ENCODE peak calls at places on chromosome 13, in four cellular contexts. One of them, this sample, is unnamed.

GRCh38 chr13:30052127-30052526 is 201.7 kb upstream of the UBL3 start:
- DNase-seq in H9: peak; percentile 76
- DNase-seq in mesendoderm: peak; percentile 94
- DNase-seq in H1: peak; percentile 65
- DNase-seq in this sample: no peak

GRCh38 chr13:80116107-80116506 is 224.8 kb downstream of the SPRY2 start:
- DNase-seq in H1: no peak
- DNase-seq in H9: no peak
- DNase-seq in mesendoderm: no peak
- DNase-seq in this sample: peak; percentile 88

GRCh38 chr13:37647038-37647650 is 48.6 kb upstream of the POSTN start:
- DNase-seq in H9: no peak
- DNase-seq in H1: no peak
- DNase-seq in mesendoderm: peak; percentile 97
- DNase-seq in this sample: no peak

GRCh38 chr13:74251778-74252519 is 117.7 kb upstream of the KLF12 start:
- DNase-seq in H1: no peak
- DNase-seq in mesendoderm: no peak
- DNase-seq in H9: no peak
- DNase-seq in this sample: no peak

GRCh38 chr13:95455782-95456181 is 96.7 kb upstream of the CLDN10 start:
- DNase-seq in H9: no peak
- DNase-seq in H1: no peak
- DNase-seq in mesendoderm: no peak
- DNase-seq in this sample: no peak

GRCh38 chr13:85137516-85137915 is 661.7 kb downstream of the SLITRK6 start:
- DNase-seq in mesendoderm: no peak
- DNase-seq in H9: no peak
- DNase-seq in H1: no peak
- DNase-seq in this sample: no peak

GRCh38 chr13:99258946-99259345 is 767 bp upstream of the GPR18 start:
- DNase-seq in mesendoderm: no peak
- DNase-seq in H1: no peak
- DNase-seq in H9: no peak
- DNase-seq in this sample: no peak

GRCh38 chr13:98141938-98142426 is 912 bp upstream of the FARP1 start:
- DNase-seq in H9: peak; percentile 60
- DNase-seq in H1: peak; percentile 55
- DNase-seq in mesendoderm: peak; percentile 70
- DNase-seq in this sample: no peak

GRCh38 chr13:35600137-35600536 is 123.6 kb upstream of the MAB21L1 start:
- DNase-seq in mesendoderm: no peak
- DNase-seq in H1: no peak
- DNase-seq in H9: no peak
- DNase-seq in this sample: peak; percentile 9

GRCh38 chr13:33263976-33264619 is 21.5 kb downstream of the STARD13 start:
- DNase-seq in mesendoderm: no peak
- DNase-seq in H1: no peak
- DNase-seq in H9: no peak
- DNase-seq in this sample: no peak

GRCh38 chr13:54637377-54637776 is 1608.8 kb downstream of the OLFM4 start:
- DNase-seq in mesendoderm: peak; percentile 97
- DNase-seq in H1: no peak
- DNase-seq in H9: no peak
- DNase-seq in this sample: no peak

GRCh38 chr13:57437587-57437986 is 194.0 kb upstream of the PCDH17 start:
- DNase-seq in H9: peak; percentile 22
- DNase-seq in H1: no peak
- DNase-seq in mesendoderm: peak; percentile 8
- DNase-seq in this sample: no peak

GRCh38 chr13:109389892-109390345 is 396.5 kb downstream of the IRS2 start:
- DNase-seq in H9: no peak
- DNase-seq in mesendoderm: no peak
- DNase-seq in H1: no peak
- DNase-seq in this sample: peak; percentile 25

GRCh38 chr13:99206226-99206625 is 5.6 kb downstream of the UBAC2 start:
- DNase-seq in H9: no peak
- DNase-seq in H1: no peak
- DNase-seq in mesendoderm: no peak
- DNase-seq in this sample: no peak

GRCh38 chr13:98105929-98106336 is 37.0 kb upstream of the FARP1 start:
- DNase-seq in mesendoderm: no peak
- DNase-seq in H9: no peak
- DNase-seq in H1: no peak
- DNase-seq in this sample: peak; percentile 59

GRCh38 chr13:96982672-96983071 is 11.6 kb downstream of the OXGR1 start:
- DNase-seq in H9: no peak
- DNase-seq in mesendoderm: no peak
- DNase-seq in H1: no peak
- DNase-seq in this sample: no peak
- H4K5ac ChIP-seq in H9: no peak overlapping the region
- H4K5ac ChIP-seq in mesendoderm: no peak overlapping the region
- H4K5ac ChIP-seq in H1: no peak overlapping the region
- H4K5ac ChIP-seq in this sample: no peak overlapping the region

GRCh38 chr13:110392510-110393233 is 85.6 kb downstream of the COL4A2 start:
- DNase-seq in mesendoderm: peak; percentile 69
- DNase-seq in H9: no peak
- DNase-seq in H1: no peak
- DNase-seq in this sample: peak; percentile 78
- H3K27ac ChIP-seq in mesendoderm: no peak overlapping the region
- H3K27ac ChIP-seq in H9: no peak overlapping the region
- H3K27ac ChIP-seq in H1: no peak overlapping the region
- H3K27ac ChIP-seq in this sample: peak overlapping the region; percentile 74

GRCh38 chr13:22278336-22278929 is 607.6 kb downstream of the FGF9 start:
- DNase-seq in mesendoderm: peak; percentile 65
- DNase-seq in H1: peak; percentile 67
- DNase-seq in H9: peak; percentile 49
- DNase-seq in this sample: peak; percentile 63
- H4K5ac ChIP-seq in mesendoderm: no peak overlapping the region
- H4K5ac ChIP-seq in H1: no peak overlapping the region
- H4K5ac ChIP-seq in H9: no peak overlapping the region
- H4K5ac ChIP-seq in this sample: no peak overlapping the region

GRCh38 chr13:114096811-114097503 is 35.5 kb downstream of the RASA3 start:
- DNase-seq in mesendoderm: no peak
- DNase-seq in H1: no peak
- DNase-seq in H9: no peak
- DNase-seq in this sample: no peak

GRCh38 chr13:114099191-114099590 is 33.2 kb downstream of the RASA3 start:
- DNase-seq in H9: peak; percentile 86
- DNase-seq in mesendoderm: peak; percentile 91
- DNase-seq in H1: no peak
- DNase-seq in this sample: peak; percentile 93

GRCh38 chr13:114097504-114097892 is 34.9 kb downstream of the RASA3 start:
- DNase-seq in H9: no peak
- DNase-seq in H1: no peak
- DNase-seq in mesendoderm: no peak
- DNase-seq in this sample: no peak

GRCh38 chr13:114099918-114100445 is 32.4 kb downstream of the RASA3 start:
- DNase-seq in mesendoderm: peak; percentile 92
- DNase-seq in H1: peak; percentile 73
- DNase-seq in H9: peak; percentile 91
- DNase-seq in this sample: peak; percentile 44

GRCh38 chr13:114097893-114098688 is 34.3 kb downstream of the RASA3 start:
- DNase-seq in H1: no peak
- DNase-seq in H9: no peak
- DNase-seq in mesendoderm: no peak
- DNase-seq in this sample: no peak
- H3K27ac ChIP-seq in H1: peak overlapping the region; percentile 36
- H3K27ac ChIP-seq in H9: no peak overlapping the region
- H3K27ac ChIP-seq in mesendoderm: no peak overlapping the region
- H3K27ac ChIP-seq in this sample: peak overlapping the region; percentile 64

GRCh38 chr13:108218044-108218974 is at the start of gene ABHD13:
- DNase-seq in H9: peak; percentile 93
- DNase-seq in mesendoderm: peak; percentile 96
- DNase-seq in H1: peak; percentile 94
- DNase-seq in this sample: peak; percentile 85

GRCh38 chr13:108223850-108224503 is 5.8 kb downstream of the ABHD13 start:
- DNase-seq in H1: no peak
- DNase-seq in mesendoderm: no peak
- DNase-seq in H9: no peak
- DNase-seq in this sample: no peak

GRCh38 chr13:108215428-108215827 is at the start of gene LIG4:
- DNase-seq in H9: peak; percentile 97
- DNase-seq in mesendoderm: peak; percentile 98
- DNase-seq in H1: peak; percentile 89
- DNase-seq in this sample: peak; percentile 92

GRCh38 chr13:108214511-108215383 is 589 bp downstream of the LIG4 start:
- DNase-seq in mesendoderm: peak; percentile 83
- DNase-seq in H1: no peak
- DNase-seq in H9: peak; percentile 50
- DNase-seq in this sample: no peak

GRCh38 chr13:108220042-108220441 is 1.9 kb downstream of the ABHD13 start:
- DNase-seq in H1: no peak
- DNase-seq in mesendoderm: peak; percentile 36
- DNase-seq in H9: no peak
- DNase-seq in this sample: no peak
- H4K5ac ChIP-seq in H1: no peak overlapping the region
- H4K5ac ChIP-seq in mesendoderm: no peak overlapping the region
- H4K5ac ChIP-seq in H9: no peak overlapping the region
- H4K5ac ChIP-seq in this sample: no peak overlapping the region

DNA sequence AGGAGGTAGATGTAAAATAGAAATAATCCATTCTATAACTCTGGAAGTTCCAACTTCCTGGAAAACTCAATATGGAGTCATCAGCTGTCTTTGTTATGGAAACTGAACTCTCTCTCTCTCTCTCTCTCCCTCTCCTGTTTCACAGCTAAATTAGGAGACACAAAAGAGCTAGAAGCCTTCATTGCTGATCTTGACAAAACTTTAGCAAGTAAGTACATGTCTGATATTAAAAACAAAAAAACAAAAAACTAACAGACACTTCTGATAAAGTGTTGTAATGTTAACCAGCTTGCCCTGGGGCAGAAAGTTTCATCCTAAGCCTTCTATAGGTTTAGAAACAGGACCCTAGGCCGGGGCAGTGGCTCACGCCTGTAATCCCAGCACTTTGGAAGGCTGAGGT is 11.3 kb downstream of the RGCC start:
- DNase-seq in H9: no peak
- DNase-seq in H1: no peak
- DNase-seq in mesendoderm: no peak
- DNase-seq in this sample: no peak
- H3K27ac ChIP-seq in H9: no peak overlapping the region
- H3K27ac ChIP-seq in H1: no peak overlapping the region
- H3K27ac ChIP-seq in mesendoderm: no peak overlapping the region
- H3K27ac ChIP-seq in this sample: no peak overlapping the region

DNA sequence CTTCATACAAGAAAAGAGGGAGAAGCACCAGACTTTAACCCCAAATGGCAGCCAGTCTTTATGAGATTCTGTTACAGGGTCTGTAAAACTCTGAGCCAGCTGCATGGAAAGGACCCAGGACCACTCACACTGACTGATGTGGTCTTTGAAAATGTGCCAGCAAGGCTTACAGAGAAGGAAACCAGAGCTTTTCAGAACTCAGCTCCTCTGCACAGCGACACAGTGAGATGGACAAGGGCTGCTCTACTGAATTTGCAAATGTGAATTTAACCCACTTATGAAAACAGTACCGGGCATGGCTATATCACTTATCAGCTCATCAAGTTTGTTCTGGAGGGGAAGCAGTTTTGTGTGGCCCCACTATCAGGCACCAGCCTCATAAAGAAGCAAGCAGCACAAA is 98.8 kb upstream of the SERP2 start:
- DNase-seq in H1: no peak
- DNase-seq in H9: no peak
- DNase-seq in mesendoderm: no peak
- DNase-seq in this sample: peak; percentile 39
- H4K5ac ChIP-seq in H1: no peak overlapping the region
- H4K5ac ChIP-seq in H9: no peak overlapping the region
- H4K5ac ChIP-seq in mesendoderm: no peak overlapping the region
- H4K5ac ChIP-seq in this sample: peak overlapping the region; percentile 74